ENCODE peak calls at places on chromosomes 7 and 10, in nine cellular contexts. A is heart right ventricle, J is neural crest cell, O is lower lobe of right lung, C is GM10248, L is colonic mucosa, H is RWPE1, D is Peyer's patch, G is fibroblast of villous mesenchyme. W is an unnamed sample.
A peak's percentile ranks its signal among the peaks of the same experiment; 100 is the strongest.

GRCh38 chr10:63200416-63200815 is 67.3 kb downstream of the NRBF2 start:
- DNase-seq in A (no peak), J (no peak), O (no peak), C (no peak), L (no peak), H (no peak), D (no peak), G (no peak), W (no peak)

GRCh38 chr7:16055263-16055976 is 365.9 kb downstream of the CRPPA start:
- DNase-seq in A (no peak), J (no peak), O (no peak), C (no peak), L (no peak), H (no peak), D (no peak), G (no peak), W (no peak)

GRCh38 chr7:97971120-97971989 is 18.6 kb downstream of the OCM2 start:
- DNase-seq in A (no peak), J (no peak), O (no peak), C (peak; percentile 44), L (peak; percentile 30), H (peak; percentile 36), D (peak; percentile 54), G (peak; percentile 27), W (no peak)

GRCh38 chr7:29955075-29955792 is 34.4 kb downstream of the SCRN1 start:
- DNase-seq in A (no peak), J (no peak), O (no peak), C (no peak), L (no peak), H (no peak), D (no peak), G (no peak), W (no peak)

GRCh38 chr7:42843209-42843800 is 68.6 kb downstream of the C7orf25 start:
- DNase-seq in A (peak; percentile 24), J (peak; percentile 42), O (no peak), C (peak; percentile 28), L (peak; percentile 33), H (peak; percentile 53), D (peak; percentile 48), G (peak; percentile 42), W (no peak)

GRCh38 chr7:75650671-75651070 is 88.1 kb downstream of the HIP1 start:
- DNase-seq in A (peak; percentile 70), J (no peak), O (peak; percentile 56), C (no peak), L (peak; percentile 64), H (no peak), D (no peak), G (no peak), W (no peak)

GRCh38 chr7:118758582-118758981 is 534.1 kb downstream of the ANKRD7 start:
- DNase-seq in A (no peak), J (no peak), O (no peak), C (no peak), L (no peak), H (no peak), D (no peak), G (no peak), W (no peak)

GRCh38 chr7:158664406-158664805 is 40.2 kb downstream of the NCAPG2 start:
- DNase-seq in A (no peak), J (no peak), O (no peak), C (no peak), L (no peak), H (no peak), D (no peak), G (no peak), W (no peak)

GRCh38 chr10:120998782-120999285 is 147.7 kb downstream of the WDR11 start:
- DNase-seq in A (no peak), J (no peak), O (no peak), C (no peak), L (no peak), H (no peak), D (no peak), G (no peak), W (no peak)

GRCh38 chr10:114715171-114715670 is 57.1 kb upstream of the ABLIM1 start:
- DNase-seq in A (no peak), J (no peak), O (no peak), C (no peak), L (no peak), H (no peak), D (no peak), G (peak; percentile 42), W (no peak)

GRCh38 chr10:45001382-45002148 is 842 bp downstream of the ZNF22 start:
- DNase-seq in A (peak; percentile 75), J (no peak), O (peak; percentile 84), C (peak; percentile 73), L (peak; percentile 72), H (peak; percentile 63), D (peak; percentile 74), G (peak; percentile 70), W (no peak)

GRCh38 chr7:108292541-108292940 is 162.4 kb upstream of the LAMB4 start:
- DNase-seq in A (no peak), J (no peak), O (no peak), C (no peak), L (no peak), H (no peak), D (no peak), G (no peak), W (no peak)

GRCh38 chr10:11424456-11425287 is 186.8 kb downstream of the USP6NL start:
- DNase-seq in A (peak; percentile 42), J (peak; percentile 53), O (peak; percentile 60), C (peak; percentile 74), L (peak; percentile 42), H (peak; percentile 64), D (peak; percentile 68), G (peak; percentile 56), W (peak; percentile 7)

DNA sequence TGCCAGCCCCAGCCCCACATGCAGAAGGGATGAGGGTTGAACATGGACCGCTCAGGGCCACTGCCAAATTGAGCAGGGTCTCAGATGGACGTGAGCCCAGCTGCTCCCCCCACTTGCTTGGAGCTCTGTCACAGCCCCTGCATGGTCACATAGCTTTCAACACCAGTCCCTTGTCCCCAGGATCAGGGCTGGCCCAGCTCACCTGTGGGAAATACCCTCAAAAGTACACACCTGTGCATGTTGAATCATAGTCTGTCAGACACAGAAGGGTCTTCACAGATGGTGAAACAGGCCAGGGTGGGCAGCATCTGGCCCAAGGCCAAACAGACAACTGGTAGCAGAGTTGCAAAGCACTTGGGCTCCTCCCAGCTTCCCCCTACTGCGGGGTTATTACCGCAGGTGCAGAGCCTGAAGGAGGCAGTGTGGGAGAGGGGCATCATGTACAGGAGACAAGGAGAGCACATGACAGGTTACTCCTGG is 77.6 kb upstream of the UNC5B start:
- DNase-seq in A (no peak), J (no peak), O (no peak), C (no peak), L (no peak), H (no peak), D (no peak), G (no peak), W (no peak)
- TF ChIP-seq CTCF in A (no peak), J (no peak), O (no peak), C (no peak), L (no peak), H (no peak), D (no peak), G (no peak), W (no peak)

GRCh38 chr10:31320179-31320597 is 1.2 kb downstream of the ZEB1 start:
- DNase-seq in A (peak; percentile 50), J (peak; percentile 21), O (peak; percentile 60), C (peak; percentile 45), L (no peak), H (no peak), D (peak; percentile 74), G (peak; percentile 49), W (no peak)

GRCh38 chr10:31320598-31321211 is 1.7 kb downstream of the ZEB1 start:
- DNase-seq in A (peak; percentile 57), J (no peak), O (no peak), C (peak; percentile 42), L (peak; percentile 29), H (no peak), D (peak; percentile 60), G (peak; percentile 66), W (no peak)

GRCh38 chr10:31319602-31320178 is 674 bp downstream of the ZEB1 start:
- DNase-seq in A (no peak), J (no peak), O (no peak), C (peak; percentile 14), L (no peak), H (no peak), D (no peak), G (no peak), W (no peak)

GRCh38 chr10:31321396-31321941 is 2.5 kb downstream of the ZEB1 start:
- DNase-seq in A (no peak), J (no peak), O (no peak), C (no peak), L (no peak), H (no peak), D (no peak), G (peak; percentile 38), W (no peak)

GRCh38 chr10:31322647-31323046 is 3.6 kb downstream of the ZEB1 start:
- DNase-seq in A (no peak), J (no peak), O (no peak), C (peak; percentile 16), L (no peak), H (no peak), D (no peak), G (no peak), W (no peak)
- TF ChIP-seq CTCF in A (no peak), J (peak; percentile 30), O (peak; percentile 27), C (peak; percentile 56), L (no peak), H (no peak), D (no peak), G (peak; percentile 36), W (peak; percentile 17)

DNA sequence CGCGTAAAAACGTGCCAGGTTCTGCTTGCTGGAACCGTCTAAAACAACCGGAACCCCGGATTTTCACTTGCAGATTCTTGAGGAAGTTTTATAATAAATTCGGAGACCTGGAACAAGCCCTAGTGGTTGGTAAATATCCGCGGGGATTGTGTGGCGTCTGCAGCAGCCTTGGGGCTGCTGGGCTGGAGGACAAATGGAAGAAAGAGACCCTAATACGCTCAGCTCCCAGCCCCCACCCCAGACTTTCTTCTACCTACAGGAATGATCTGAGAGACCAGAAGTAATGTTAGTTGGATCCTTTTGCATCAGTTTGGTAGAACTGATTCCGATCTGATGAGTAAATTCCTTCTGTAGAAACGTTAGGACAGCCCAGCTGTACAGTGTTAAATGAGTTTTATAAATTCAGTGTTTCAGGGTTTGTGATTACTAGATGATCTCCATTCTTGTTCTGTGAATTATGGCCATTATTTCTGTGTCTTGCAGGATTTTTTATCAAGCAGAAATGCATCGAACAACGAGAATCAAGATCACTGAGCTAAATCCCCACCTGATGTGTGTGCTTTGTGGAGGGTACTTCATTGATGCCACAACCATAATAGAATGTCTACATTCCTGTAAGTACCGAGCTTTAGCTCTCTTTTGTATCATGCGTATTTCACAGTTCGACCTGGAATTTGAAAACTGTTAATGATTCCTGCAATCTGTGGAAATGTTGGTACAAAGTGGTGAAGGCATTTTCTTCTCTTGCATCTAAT is 5.2 kb downstream of the BMI1 start:
- DNase-seq in A (no peak), J (no peak), O (no peak), C (no peak), L (no peak), H (no peak), D (no peak), G (no peak), W (no peak)
- TF ChIP-seq CTCF in A (no peak), J (no peak), O (no peak), C (no peak), L (no peak), H (no peak), D (no peak), G (no peak), W (no peak)

DNA sequence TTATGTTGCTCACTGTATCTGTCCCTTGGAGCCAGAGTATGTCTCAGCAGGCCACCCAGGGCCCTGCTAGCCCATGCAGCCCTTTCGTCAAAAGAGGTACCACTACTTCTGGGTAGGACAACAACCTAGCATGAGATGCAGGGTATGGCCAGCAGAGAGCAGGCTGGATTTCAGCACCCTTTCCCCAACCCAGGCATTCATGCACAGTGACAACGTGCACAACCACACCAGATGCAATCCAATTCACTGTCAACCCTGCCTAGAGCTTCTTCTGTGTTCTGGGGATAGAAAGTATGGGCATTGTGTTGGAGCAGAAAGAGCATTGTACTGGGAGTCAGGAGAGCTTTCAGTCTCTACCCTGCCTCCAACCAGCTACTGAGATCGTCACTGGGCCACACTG is 37.9 kb downstream of the JAZF1 start:
- DNase-seq in A (no peak), J (no peak), O (no peak), C (no peak), L (no peak), H (no peak), D (no peak), G (no peak), W (no peak)
- TF ChIP-seq CTCF in A (no peak), J (no peak), O (no peak), C (peak; percentile 23), L (no peak), H (no peak), D (no peak), G (peak; percentile 18), W (no peak)